ENCODE peak calls at places on chromosome 6, in eight cellular contexts. One of them, this sample, is unnamed.
A peak's percentile ranks its signal among the peaks of the same experiment; 100 is the strongest.

GRCh38 chr6:43671011-43671800 is 16.4 kb downstream of the MRPS18A start:
- DNase-seq in islet precursor cell: no peak
- DNase-seq in CD4-positive, alpha-beta memory T cell: no peak
- DNase-seq in HuH-7: no peak
- DNase-seq in left ventricle myocardium inferior: no peak
- DNase-seq in BJ: no peak
- DNase-seq in OCI-LY7: no peak
- DNase-seq in tibial nerve: no peak
- DNase-seq in this sample: no peak

GRCh38 chr6:41966961-41967311 is 25.3 kb upstream of the CCND3 start:
- DNase-seq in islet precursor cell: peak; percentile 90
- DNase-seq in CD4-positive, alpha-beta memory T cell: no peak
- DNase-seq in HuH-7: no peak
- DNase-seq in left ventricle myocardium inferior: no peak
- DNase-seq in BJ: no peak
- DNase-seq in OCI-LY7: no peak
- DNase-seq in tibial nerve: no peak
- DNase-seq in this sample: no peak

GRCh38 chr6:105193647-105194046 is 13.8 kb upstream of the POPDC3 start:
- DNase-seq in islet precursor cell: no peak
- DNase-seq in CD4-positive, alpha-beta memory T cell: no peak
- DNase-seq in HuH-7: no peak
- DNase-seq in left ventricle myocardium inferior: no peak
- DNase-seq in BJ: peak; percentile 63
- DNase-seq in OCI-LY7: no peak
- DNase-seq in tibial nerve: no peak
- DNase-seq in this sample: no peak

GRCh38 chr6:72720464-72720863 is 98.6 kb downstream of the KCNQ5 start:
- DNase-seq in islet precursor cell: no peak
- DNase-seq in CD4-positive, alpha-beta memory T cell: no peak
- DNase-seq in HuH-7: no peak
- DNase-seq in left ventricle myocardium inferior: no peak
- DNase-seq in BJ: no peak
- DNase-seq in OCI-LY7: no peak
- DNase-seq in tibial nerve: no peak
- DNase-seq in this sample: no peak

GRCh38 chr6:151958332-151958731 is 150.8 kb downstream of the ESR1 start:
- DNase-seq in islet precursor cell: no peak
- DNase-seq in CD4-positive, alpha-beta memory T cell: no peak
- DNase-seq in HuH-7: no peak
- DNase-seq in left ventricle myocardium inferior: no peak
- DNase-seq in BJ: no peak
- DNase-seq in OCI-LY7: no peak
- DNase-seq in tibial nerve: no peak
- DNase-seq in this sample: no peak

GRCh38 chr6:52136055-52136454 is 48.6 kb upstream of the PKHD1 start:
- DNase-seq in islet precursor cell: no peak
- DNase-seq in CD4-positive, alpha-beta memory T cell: no peak
- DNase-seq in HuH-7: no peak
- DNase-seq in left ventricle myocardium inferior: no peak
- DNase-seq in BJ: no peak
- DNase-seq in OCI-LY7: no peak
- DNase-seq in tibial nerve: no peak
- DNase-seq in this sample: no peak

GRCh38 chr6:44672838-44673237 is 285.3 kb downstream of the CDC5L start:
- DNase-seq in islet precursor cell: peak; percentile 97
- DNase-seq in CD4-positive, alpha-beta memory T cell: no peak
- DNase-seq in HuH-7: no peak
- DNase-seq in left ventricle myocardium inferior: no peak
- DNase-seq in BJ: no peak
- DNase-seq in OCI-LY7: no peak
- DNase-seq in tibial nerve: no peak
- DNase-seq in this sample: no peak

GRCh38 chr6:41199427-41200246 is 1.3 kb downstream of the TREML2 start:
- DNase-seq in islet precursor cell: no peak
- DNase-seq in CD4-positive, alpha-beta memory T cell: peak; percentile 30
- DNase-seq in HuH-7: no peak
- DNase-seq in left ventricle myocardium inferior: no peak
- DNase-seq in BJ: no peak
- DNase-seq in OCI-LY7: peak; percentile 45
- DNase-seq in tibial nerve: no peak
- DNase-seq in this sample: no peak

GRCh38 chr6:78363688-78364087 is 503.7 kb upstream of the IRAK1BP1 start:
- DNase-seq in islet precursor cell: no peak
- DNase-seq in CD4-positive, alpha-beta memory T cell: no peak
- DNase-seq in HuH-7: no peak
- DNase-seq in left ventricle myocardium inferior: no peak
- DNase-seq in BJ: no peak
- DNase-seq in OCI-LY7: no peak
- DNase-seq in tibial nerve: no peak
- DNase-seq in this sample: no peak

GRCh38 chr6:144211160-144211559 is 60.8 kb downstream of the STX11 start:
- DNase-seq in islet precursor cell: no peak
- DNase-seq in CD4-positive, alpha-beta memory T cell: no peak
- DNase-seq in HuH-7: no peak
- DNase-seq in left ventricle myocardium inferior: no peak
- DNase-seq in BJ: no peak
- DNase-seq in OCI-LY7: no peak
- DNase-seq in tibial nerve: no peak
- DNase-seq in this sample: no peak

GRCh38 chr6:11685411-11686093 is 93.1 kb downstream of the ADTRP start:
- DNase-seq in islet precursor cell: peak; percentile 89
- DNase-seq in CD4-positive, alpha-beta memory T cell: no peak
- DNase-seq in HuH-7: no peak
- DNase-seq in left ventricle myocardium inferior: no peak
- DNase-seq in BJ: no peak
- DNase-seq in OCI-LY7: no peak
- DNase-seq in tibial nerve: no peak
- DNase-seq in this sample: no peak

GRCh38 chr6:157631388-157631787 is 191.7 kb upstream of the SNX9 start:
- DNase-seq in islet precursor cell: peak; percentile 85
- DNase-seq in CD4-positive, alpha-beta memory T cell: no peak
- DNase-seq in HuH-7: no peak
- DNase-seq in left ventricle myocardium inferior: no peak
- DNase-seq in BJ: no peak
- DNase-seq in OCI-LY7: no peak
- DNase-seq in tibial nerve: no peak
- DNase-seq in this sample: no peak

GRCh38 chr6:167103041-167103816 is 19.7 kb upstream of the CCR6 start:
- DNase-seq in islet precursor cell: no peak
- DNase-seq in CD4-positive, alpha-beta memory T cell: no peak
- DNase-seq in HuH-7: no peak
- DNase-seq in left ventricle myocardium inferior: no peak
- DNase-seq in BJ: no peak
- DNase-seq in OCI-LY7: peak; percentile 90
- DNase-seq in tibial nerve: no peak
- DNase-seq in this sample: no peak

GRCh38 chr6:9250852-9251251 is 815.5 kb upstream of the SLC35B3 start:
- DNase-seq in islet precursor cell: peak; percentile 84
- DNase-seq in CD4-positive, alpha-beta memory T cell: no peak
- DNase-seq in HuH-7: peak; percentile 9
- DNase-seq in left ventricle myocardium inferior: no peak
- DNase-seq in BJ: no peak
- DNase-seq in OCI-LY7: peak; percentile 3
- DNase-seq in tibial nerve: no peak
- DNase-seq in this sample: no peak

GRCh38 chr6:27777126-27777525 is 135.1 kb downstream of the OR2B2 start:
- DNase-seq in islet precursor cell: peak; percentile 32
- DNase-seq in CD4-positive, alpha-beta memory T cell: no peak
- DNase-seq in HuH-7: no peak
- DNase-seq in left ventricle myocardium inferior: no peak
- DNase-seq in BJ: no peak
- DNase-seq in OCI-LY7: no peak
- DNase-seq in tibial nerve: no peak
- DNase-seq in this sample: no peak

GRCh38 chr6:11536795-11537194 is 754 bp upstream of the TMEM170B start:
- DNase-seq in islet precursor cell: no peak
- DNase-seq in CD4-positive, alpha-beta memory T cell: no peak
- DNase-seq in HuH-7: no peak
- DNase-seq in left ventricle myocardium inferior: no peak
- DNase-seq in BJ: no peak
- DNase-seq in OCI-LY7: peak; percentile 13
- DNase-seq in tibial nerve: no peak
- DNase-seq in this sample: no peak

GRCh38 chr6:107648983-107649382 is 159.1 kb downstream of the SOBP start:
- DNase-seq in islet precursor cell: no peak
- DNase-seq in CD4-positive, alpha-beta memory T cell: no peak
- DNase-seq in HuH-7: no peak
- DNase-seq in left ventricle myocardium inferior: no peak
- DNase-seq in BJ: no peak
- DNase-seq in OCI-LY7: peak; percentile 66
- DNase-seq in tibial nerve: no peak
- DNase-seq in this sample: no peak

GRCh38 chr6:144471986-144472385 is 186.9 kb downstream of the UTRN start:
- DNase-seq in islet precursor cell: no peak
- DNase-seq in CD4-positive, alpha-beta memory T cell: no peak
- DNase-seq in HuH-7: no peak
- DNase-seq in left ventricle myocardium inferior: no peak
- DNase-seq in BJ: no peak
- DNase-seq in OCI-LY7: no peak
- DNase-seq in tibial nerve: no peak
- DNase-seq in this sample: no peak

GRCh38 chr6:47200536-47201334 is 109.0 kb downstream of the TNFRSF21 start:
- DNase-seq in islet precursor cell: no peak
- DNase-seq in CD4-positive, alpha-beta memory T cell: no peak
- DNase-seq in HuH-7: no peak
- DNase-seq in left ventricle myocardium inferior: no peak
- DNase-seq in BJ: no peak
- DNase-seq in OCI-LY7: no peak
- DNase-seq in tibial nerve: no peak
- DNase-seq in this sample: no peak

GRCh38 chr6:131682427-131682826 is 18.8 kb downstream of the OR2A4 start:
- DNase-seq in islet precursor cell: no peak
- DNase-seq in CD4-positive, alpha-beta memory T cell: no peak
- DNase-seq in HuH-7: no peak
- DNase-seq in left ventricle myocardium inferior: no peak
- DNase-seq in BJ: no peak
- DNase-seq in OCI-LY7: no peak
- DNase-seq in tibial nerve: no peak
- DNase-seq in this sample: no peak

GRCh38 chr6:143098054-143098673 is 37.5 kb downstream of the AIG1 start:
- DNase-seq in islet precursor cell: no peak
- DNase-seq in CD4-positive, alpha-beta memory T cell: peak; percentile 16
- DNase-seq in HuH-7: no peak
- DNase-seq in left ventricle myocardium inferior: no peak
- DNase-seq in BJ: no peak
- DNase-seq in OCI-LY7: peak; percentile 6
- DNase-seq in tibial nerve: no peak
- DNase-seq in this sample: no peak

GRCh38 chr6:106185626-106186025 is 99.5 kb downstream of the PRDM1 start:
- DNase-seq in islet precursor cell: no peak
- DNase-seq in CD4-positive, alpha-beta memory T cell: no peak
- DNase-seq in HuH-7: no peak
- DNase-seq in left ventricle myocardium inferior: no peak
- DNase-seq in BJ: no peak
- DNase-seq in OCI-LY7: no peak
- DNase-seq in tibial nerve: no peak
- DNase-seq in this sample: no peak

GRCh38 chr6:118725944-118726343 is 74.6 kb upstream of the CEP85L start:
- DNase-seq in islet precursor cell: no peak
- DNase-seq in CD4-positive, alpha-beta memory T cell: peak; percentile 16
- DNase-seq in HuH-7: no peak
- DNase-seq in left ventricle myocardium inferior: no peak
- DNase-seq in BJ: no peak
- DNase-seq in OCI-LY7: no peak
- DNase-seq in tibial nerve: no peak
- DNase-seq in this sample: no peak

GRCh38 chr6:148657053-148657452 is 89.8 kb upstream of the UST start:
- DNase-seq in islet precursor cell: no peak
- DNase-seq in CD4-positive, alpha-beta memory T cell: no peak
- DNase-seq in HuH-7: no peak
- DNase-seq in left ventricle myocardium inferior: no peak
- DNase-seq in BJ: peak; percentile 22
- DNase-seq in OCI-LY7: no peak
- DNase-seq in tibial nerve: no peak
- DNase-seq in this sample: no peak

GRCh38 chr6:42104095-42104806 is 38.2 kb downstream of the C6orf132 start:
- DNase-seq in islet precursor cell: peak; percentile 79
- DNase-seq in CD4-positive, alpha-beta memory T cell: peak; percentile 77
- DNase-seq in HuH-7: peak; percentile 91
- DNase-seq in left ventricle myocardium inferior: peak; percentile 75
- DNase-seq in BJ: no peak
- DNase-seq in OCI-LY7: peak; percentile 80
- DNase-seq in tibial nerve: peak; percentile 57
- DNase-seq in this sample: peak; percentile 93

GRCh38 chr6:139439278-139439813 is 64.9 kb upstream of the CITED2 start:
- DNase-seq in islet precursor cell: no peak
- DNase-seq in CD4-positive, alpha-beta memory T cell: no peak
- DNase-seq in HuH-7: peak; percentile 24
- DNase-seq in left ventricle myocardium inferior: no peak
- DNase-seq in BJ: no peak
- DNase-seq in OCI-LY7: no peak
- DNase-seq in tibial nerve: no peak
- DNase-seq in this sample: no peak

GRCh38 chr6:157993076-157993475 is 11.4 kb downstream of the SYNJ2 start:
- DNase-seq in islet precursor cell: no peak
- DNase-seq in CD4-positive, alpha-beta memory T cell: no peak
- DNase-seq in HuH-7: no peak
- DNase-seq in left ventricle myocardium inferior: no peak
- DNase-seq in BJ: no peak
- DNase-seq in OCI-LY7: no peak
- DNase-seq in tibial nerve: no peak
- DNase-seq in this sample: no peak

GRCh38 chr6:101083533-101084172 is 202.5 kb upstream of the ASCC3 start:
- DNase-seq in islet precursor cell: no peak
- DNase-seq in CD4-positive, alpha-beta memory T cell: no peak
- DNase-seq in HuH-7: no peak
- DNase-seq in left ventricle myocardium inferior: no peak
- DNase-seq in BJ: peak; percentile 89
- DNase-seq in OCI-LY7: no peak
- DNase-seq in tibial nerve: no peak
- DNase-seq in this sample: no peak

GRCh38 chr6:12483712-12484111 is 193.6 kb downstream of the EDN1 start:
- DNase-seq in islet precursor cell: peak; percentile 59
- DNase-seq in CD4-positive, alpha-beta memory T cell: no peak
- DNase-seq in HuH-7: no peak
- DNase-seq in left ventricle myocardium inferior: no peak
- DNase-seq in BJ: peak; percentile 77
- DNase-seq in OCI-LY7: peak; percentile 6
- DNase-seq in tibial nerve: no peak
- DNase-seq in this sample: no peak

GRCh38 chr6:65787787-65788186 is 80.8 kb upstream of the EYS start:
- DNase-seq in islet precursor cell: no peak
- DNase-seq in CD4-positive, alpha-beta memory T cell: no peak
- DNase-seq in HuH-7: peak; percentile 64
- DNase-seq in left ventricle myocardium inferior: no peak
- DNase-seq in BJ: no peak
- DNase-seq in OCI-LY7: no peak
- DNase-seq in tibial nerve: no peak
- DNase-seq in this sample: no peak

GRCh38 chr6:81614292-81614691 is 138.2 kb downstream of the TENT5A start:
- DNase-seq in islet precursor cell: no peak
- DNase-seq in CD4-positive, alpha-beta memory T cell: no peak
- DNase-seq in HuH-7: peak; percentile 28
- DNase-seq in left ventricle myocardium inferior: no peak
- DNase-seq in BJ: no peak
- DNase-seq in OCI-LY7: no peak
- DNase-seq in tibial nerve: no peak
- DNase-seq in this sample: no peak

GRCh38 chr6:35170166-35170565 is 29.0 kb upstream of the TCP11 start:
- DNase-seq in islet precursor cell: peak; percentile 24
- DNase-seq in CD4-positive, alpha-beta memory T cell: no peak
- DNase-seq in HuH-7: no peak
- DNase-seq in left ventricle myocardium inferior: no peak
- DNase-seq in BJ: no peak
- DNase-seq in OCI-LY7: no peak
- DNase-seq in tibial nerve: no peak
- DNase-seq in this sample: no peak